ENCODE peak calls at places on chromosomes 16 and 17, in ten cellular contexts. U, W, K, N, T, D, E, H, R and O are unnamed samples.

GRCh38 chr16:86574646-86575045 is 3.7 kb upstream of the FOXL1 start:
- DNase-seq in U (no peak), W (no peak), K (no peak), N (no peak), T (no peak), D (no peak), E (no peak), H (no peak), R (no peak), O (no peak)

GRCh38 chr16:57815987-57816745 is 13.9 kb upstream of the KIFC3 start:
- DNase-seq in U (peak; percentile 86), W (no peak), K (peak; percentile 98), N (no peak), T (peak; percentile 93), D (peak; percentile 94), E (peak; percentile 44), H (peak; percentile 57), R (no peak), O (peak; percentile 29)

GRCh38 chr17:8173056-8173870 is 2.9 kb downstream of the TMEM107 start:
- DNase-seq in U (peak; percentile 93), W (peak; percentile 91), K (peak; percentile 99), N (peak; percentile 88), T (peak; percentile 75), D (peak; percentile 99), E (peak; percentile 77), H (peak; percentile 84), R (peak; percentile 93), O (peak; percentile 77)

GRCh38 chr16:66070140-66070887 is 296.2 kb upstream of the CDH5 start:
- DNase-seq in U (no peak), W (no peak), K (no peak), N (no peak), T (no peak), D (peak; percentile 4), E (no peak), H (no peak), R (no peak), O (no peak)

GRCh38 chr16:85718682-85719081 is 29.9 kb upstream of the GINS2 start:
- DNase-seq in U (no peak), W (peak; percentile 24), K (no peak), N (no peak), T (no peak), D (no peak), E (no peak), H (no peak), R (no peak), O (no peak)

GRCh38 chr17:2484876-2485275 is 26.8 kb downstream of the METTL16 start:
- DNase-seq in U (no peak), W (no peak), K (peak; percentile 85), N (no peak), T (peak; percentile 54), D (no peak), E (no peak), H (no peak), R (no peak), O (no peak)

GRCh38 chr16:5851583-5851982 is 754.0 kb upstream of the EEF2KMT start:
- DNase-seq in U (no peak), W (no peak), K (peak; percentile 86), N (no peak), T (no peak), D (no peak), E (no peak), H (no peak), R (no peak), O (no peak)

GRCh38 chr16:1045363-1046270 is 26.9 kb upstream of the SSTR5 start:
- DNase-seq in U (no peak), W (no peak), K (no peak), N (no peak), T (no peak), D (no peak), E (no peak), H (no peak), R (no peak), O (no peak)

GRCh38 chr16:47779201-47780016 is 318.3 kb downstream of the PHKB start:
- DNase-seq in U (no peak), W (peak; percentile 0), K (no peak), N (peak; percentile 17), T (no peak), D (peak; percentile 47), E (no peak), H (peak; percentile 34), R (no peak), O (no peak)